ENCODE peak calls at places on chromosomes 1 and 21, in nine cellular contexts. B, W, R, U, L, I, N, Q and C are unnamed samples.

GRCh38 chr21:44710294-44710665 is 1.1 kb downstream of the TSPEAR start:
- DNase-seq in N (no peak), Q (no peak), R (no peak), I (no peak), L (no peak), U (no peak), B (no peak), W (no peak), C (peak)

GRCh38 chr1:103945774-103946173 is 196.1 kb downstream of the AMY1C start:
- DNase-seq in I (no peak), R (no peak), N (no peak), W (no peak), L (no peak), U (no peak), Q (no peak), B (peak), C (no peak)

GRCh38 chr1:8966606-8967005 is 20.9 kb downstream of the CA6 start:
- DNase-seq in I (no peak), W (no peak), N (no peak), B (no peak), U (no peak), L (no peak), R (no peak), Q (no peak), C (no peak)

GRCh38 chr21:33261635-33262034 is 4.5 kb upstream of the IL10RB start:
- DNase-seq in L (no peak), W (no peak), R (no peak), U (peak), I (no peak), B (no peak), Q (no peak), N (no peak), C (no peak)

GRCh38 chr1:231041705-231042261 is 1.7 kb upstream of the FAM89A start:
- DNase-seq in R (no peak), N (no peak), B (no peak), I (no peak), Q (no peak), W (no peak), L (no peak), U (no peak), C (no peak)

GRCh38 chr1:180881806-180882509 is 30.7 kb upstream of the KIAA1614 start:
- DNase-seq in U (no peak), B (peak), W (no peak), I (no peak), Q (no peak), N (no peak), L (no peak), R (no peak), C (no peak)

GRCh38 chr1:27873671-27874384 is 1.5 kb downstream of the THEMIS2 start:
- DNase-seq in I (no peak), L (no peak), U (no peak), Q (no peak), R (no peak), W (no peak), N (no peak), B (no peak), C (no peak)

GRCh38 chr1:166174108-166174507 is 7.3 kb upstream of the FAM78B start:
- DNase-seq in N (no peak), I (no peak), B (no peak), U (no peak), L (no peak), R (no peak), W (no peak), Q (no peak), C (no peak)

GRCh38 chr1:52554756-52555155 is 1.9 kb upstream of the TUT4 start:
- DNase-seq in B (no peak), Q (no peak), U (no peak), L (no peak), I (no peak), W (no peak), R (no peak), N (no peak), C (no peak)

GRCh38 chr1:211577277-211577825 is 1.6 kb downstream of the SLC30A1 start:
- DNase-seq in U (no peak), W (no peak), B (no peak), N (no peak), Q (no peak), L (no peak), R (no peak), I (no peak), C (no peak)

GRCh38 chr21:42535602-42536171 is 22.0 kb downstream of the SLC37A1 start:
- DNase-seq in U (no peak), W (no peak), N (peak), I (no peak), B (no peak), L (no peak), R (no peak), Q (no peak), C (no peak)

GRCh38 chr1:18710002-18710401 is 79.4 kb downstream of the PAX7 start:
- DNase-seq in R (no peak), I (no peak), N (no peak), Q (no peak), B (no peak), L (no peak), W (no peak), U (no peak), C (no peak)

GRCh38 chr1:61450454-61451213 is 274.3 kb downstream of the TM2D1 start:
- DNase-seq in B (no peak), R (no peak), W (no peak), Q (no peak), L (no peak), I (no peak), N (no peak), U (no peak), C (no peak)

GRCh38 chr1:9594471-9595155 is 5.9 kb downstream of the TMEM201 start:
- DNase-seq in I (no peak), R (no peak), W (no peak), L (no peak), U (peak), Q (no peak), B (peak), N (no peak), C (no peak)

GRCh38 chr1:59204001-59204400 is 92.9 kb upstream of the FGGY start:
- DNase-seq in U (peak), B (no peak), Q (no peak), L (no peak), I (no peak), W (no peak), N (no peak), R (no peak), C (no peak)

GRCh38 chr1:15401391-15402055 is 8.2 kb upstream of the EFHD2 start:
- DNase-seq in Q (no peak), U (no peak), B (no peak), W (no peak), L (no peak), I (no peak), R (no peak), N (no peak), C (no peak)

GRCh38 chr1:202835548-202836072 is 24.9 kb downstream of the PCAT6 start:
- DNase-seq in L (no peak), Q (no peak), B (peak), U (no peak), R (no peak), I (no peak), N (no peak), W (no peak), C (no peak)

GRCh38 chr1:41528726-41529605 is 44.5 kb upstream of the EDN2 start:
- DNase-seq in I (no peak), L (no peak), R (no peak), Q (no peak), W (no peak), N (no peak), B (no peak), U (peak), C (no peak)

GRCh38 chr1:22171951-22172715 is 29.2 kb upstream of the WNT4 start:
- DNase-seq in I (no peak), L (no peak), R (no peak), U (no peak), W (no peak), N (no peak), Q (no peak), B (peak), C (peak)

GRCh38 chr1:218557731-218558130 is 212.6 kb downstream of the TGFB2 start:
- DNase-seq in Q (no peak), B (peak), I (no peak), L (no peak), W (no peak), U (no peak), N (no peak), R (no peak), C (no peak)

GRCh38 chr1:16198444-16199156 is 13.9 kb downstream of the ARHGEF19 start:
- DNase-seq in R (no peak), I (no peak), L (no peak), W (no peak), Q (no peak), U (peak), B (no peak), N (no peak), C (no peak)

GRCh38 chr1:29305943-29306342 is 69.6 kb downstream of the PTPRU start:
- DNase-seq in R (no peak), I (no peak), W (no peak), N (no peak), L (no peak), B (no peak), U (no peak), Q (no peak), C (no peak)

GRCh38 chr1:3129133-3129490 is 60.1 kb downstream of the PRDM16 start:
- DNase-seq in W (no peak), L (no peak), N (no peak), Q (no peak), B (no peak), U (no peak), R (no peak), I (no peak), C (no peak)

GRCh38 chr1:16156848-16157495 is 1.1 kb upstream of the EPHA2 start:
- DNase-seq in L (no peak), I (no peak), R (no peak), Q (no peak), U (no peak), W (no peak), B (no peak), N (no peak), C (no peak)

GRCh38 chr1:215776336-215776735 is 209.2 kb downstream of the KCTD3 start:
- DNase-seq in U (no peak), Q (no peak), N (no peak), L (no peak), R (no peak), B (no peak), W (no peak), I (no peak), C (no peak)

GRCh38 chr1:53156783-53157182 is 14.3 kb upstream of the SLC1A7 start:
- DNase-seq in N (no peak), U (no peak), R (no peak), Q (no peak), I (no peak), L (no peak), B (no peak), W (no peak), C (no peak)

GRCh38 chr1:51410568-51411460 is 80.5 kb upstream of the TTC39A start:
- DNase-seq in L (no peak), Q (no peak), R (no peak), N (peak), B (no peak), I (no peak), U (no peak), W (no peak), C (no peak)

GRCh38 chr1:90412563-90412962 is 304.5 kb downstream of the BARHL2 start:
- DNase-seq in R (no peak), B (no peak), L (no peak), N (no peak), W (no peak), Q (no peak), I (no peak), U (no peak), C (no peak)

GRCh38 chr1:91402023-91402422 is 2.6 kb downstream of the HFM1 start:
- DNase-seq in N (no peak), U (no peak), Q (no peak), W (no peak), I (no peak), R (no peak), L (no peak), B (no peak), C (no peak)

GRCh38 chr1:195745170-195746009 is 862.9 kb downstream of the KCNT2 start:
- DNase-seq in U (no peak), B (no peak), I (no peak), N (no peak), R (no peak), W (no peak), L (no peak), Q (no peak), C (no peak)

GRCh38 chr1:203086992-203087763 is 1.4 kb upstream of the MYOG start:
- DNase-seq in N (no peak), Q (no peak), R (no peak), U (no peak), W (no peak), B (no peak), L (no peak), I (no peak), C (no peak)

GRCh38 chr1:36482724-36483388 is at the start of gene CSF3R:
- DNase-seq in B (no peak), R (no peak), L (no peak), I (no peak), U (no peak), Q (no peak), N (no peak), W (no peak), C (no peak)

GRCh38 chr21:27759820-27760219 is 792.9 kb upstream of the ADAMTS5 start:
- DNase-seq in B (no peak), U (no peak), R (no peak), I (no peak), L (no peak), W (no peak), N (no peak), Q (no peak), C (no peak)

GRCh38 chr1:205217418-205217817 is 5.9 kb upstream of the DSTYK start:
- DNase-seq in R (no peak), L (no peak), U (no peak), N (no peak), I (no peak), W (no peak), B (no peak), Q (no peak), C (no peak)

GRCh38 chr1:90012305-90012704 is 17.4 kb downstream of the ZNF326 start:
- DNase-seq in B (no peak), U (no peak), L (no peak), I (no peak), N (no peak), Q (no peak), R (no peak), W (no peak), C (no peak)